ENCODE peak calls at places on chromosomes 7 and 10, in four cellular contexts. T, X, A and E are unnamed samples.

GRCh38 chr10:112790030-112790429 is 160.0 kb upstream of the TCF7L2 start:
- DNase-seq in A (no peak), X (no peak), T (no peak), E (no peak)

GRCh38 chr7:106504620-106505019 is 156.3 kb downstream of the CCDC71L start:
- DNase-seq in A (no peak), X (no peak), T (no peak), E (no peak)

GRCh38 chr10:26455567-26456315 is 17.6 kb downstream of the APBB1IP start:
- DNase-seq in X (no peak), A (no peak), T (no peak), E (no peak)

GRCh38 chr10:117796394-117796793 is 250.3 kb downstream of the RAB11FIP2 start:
- DNase-seq in T (no peak), A (no peak), X (no peak), E (no peak)

GRCh38 chr10:60806951-60807350 is 28.7 kb downstream of the CDK1 start:
- DNase-seq in A (no peak), X (no peak), T (no peak), E (no peak)

GRCh38 chr7:71860572-71860971 is 551.6 kb downstream of the CALN1 start:
- DNase-seq in X (no peak), T (no peak), A (no peak), E (no peak)

GRCh38 chr7:111796671-111797070 is 234.4 kb upstream of the IMMP2L start:
- DNase-seq in T (no peak), A (no peak), X (no peak), E (no peak)

GRCh38 chr7:3089493-3089892 is 45.8 kb upstream of the CARD11 start:
- DNase-seq in X (peak; percentile 27), T (no peak), A (peak; percentile 56), E (no peak)

GRCh38 chr7:117963278-117964184 is 90.3 kb upstream of the CTTNBP2 start:
- DNase-seq in A (no peak), T (no peak), X (no peak), E (no peak)

GRCh38 chr10:43648083-43648391 is 644 bp downstream of the ZNF32 start:
- DNase-seq in T (no peak), X (no peak), A (no peak), E (no peak)

GRCh38 chr10:67921065-67921464 is 36.6 kb downstream of the SIRT1 start:
- DNase-seq in T (no peak), A (no peak), X (no peak), E (no peak)
- TF ChIP-seq POLR2A in T (no peak), A (no peak), X (no peak), E (no peak)

DNA sequence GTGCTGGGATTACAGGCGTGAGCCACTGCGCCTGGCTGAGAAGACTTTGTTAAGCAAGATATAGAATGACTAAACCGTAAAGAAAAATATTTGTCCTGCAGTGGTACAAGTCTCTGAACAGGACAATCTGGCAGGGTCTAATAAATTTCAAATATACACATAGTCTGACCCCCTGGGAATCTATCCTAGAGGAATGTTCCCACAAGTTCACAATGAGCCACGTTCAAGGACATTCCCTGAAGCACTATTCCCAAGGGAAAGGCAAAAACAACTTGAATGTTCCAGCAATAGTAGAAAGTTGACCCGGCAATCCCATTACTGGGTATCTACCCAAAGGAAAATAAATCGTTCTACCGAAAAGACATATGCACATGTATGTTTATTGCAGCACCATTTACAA is 82.0 kb downstream of the HIP1 start:
- DNase-seq in T (no peak), A (no peak), X (no peak), E (no peak)
- H3K9me3 ChIP-seq in T (no peaks in the 10 kb centered on the region), A (no peaks in the 10 kb centered on the region), X (no peaks in the 10 kb centered on the region), E (no peaks in the 10 kb centered on the region)

GRCh38 chr10:132507956-132508490 is 29.6 kb upstream of the INPP5A start:
- DNase-seq in A (no peak), X (no peak), T (peak; percentile 31), E (no peak)

GRCh38 chr10:132507467-132507955 is 30.1 kb upstream of the INPP5A start:
- DNase-seq in X (no peak), A (no peak), T (peak; percentile 36), E (no peak)

GRCh38 chr10:132508497-132509443 is 28.8 kb upstream of the INPP5A start:
- DNase-seq in T (peak; percentile 35), X (no peak), A (no peak), E (no peak)

GRCh38 chr10:132504501-132505272 is 32.9 kb upstream of the INPP5A start:
- DNase-seq in X (no peak), T (peak; percentile 26), A (no peak), E (no peak)

GRCh38 chr10:132506711-132507466 is 30.7 kb upstream of the INPP5A start:
- DNase-seq in A (no peak), X (no peak), T (peak; percentile 68), E (no peak)
- TF ChIP-seq EP300 in A (no peak), X (no peak), T (no peak), E (no peak)

GRCh38 chr7:133975130-133975529 is 152.0 kb upstream of the LRGUK start:
- DNase-seq in A (no peak), T (no peak), X (no peak), E (no peak)

GRCh38 chr7:133976140-133976539 is 151.0 kb upstream of the LRGUK start:
- DNase-seq in X (no peak), A (no peak), T (no peak), E (no peak)

GRCh38 chr7:133971658-133972057 is 155.5 kb upstream of the LRGUK start:
- DNase-seq in T (no peak), X (no peak), A (no peak), E (no peak)

GRCh38 chr7:133977409-133978274 is 149.5 kb upstream of the LRGUK start:
- DNase-seq in T (no peak), A (no peak), X (no peak), E (no peak)

GRCh38 chr7:133973710-133974109 is 153.4 kb upstream of the LRGUK start:
- DNase-seq in X (no peak), T (no peak), A (no peak), E (no peak)
- TF ChIP-seq POLR2A in X (no peak), T (no peak), A (no peak), E (no peak)

DNA sequence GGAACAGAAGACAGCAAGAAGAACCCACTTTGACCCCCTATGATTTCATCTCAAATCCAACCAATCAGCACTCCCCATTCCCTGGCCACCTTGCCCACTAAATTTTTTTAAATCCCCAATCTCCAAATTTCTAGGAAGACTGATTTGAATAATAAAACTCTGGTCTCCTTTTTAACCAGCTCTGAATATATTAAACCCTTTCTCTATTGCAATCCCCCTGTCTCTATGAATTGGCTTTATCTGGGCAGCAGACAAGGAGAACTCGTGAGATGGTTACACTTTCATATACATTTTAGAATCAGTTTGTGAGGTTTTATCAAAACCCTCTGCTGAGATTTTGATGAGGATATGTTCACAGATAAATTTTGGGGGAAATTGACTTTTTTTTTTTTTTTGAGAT is 90.3 kb upstream of the TRIM24 start:
- DNase-seq in T (no peak), A (no peak), X (no peak), E (no peak)
- H3K9me3 ChIP-seq in T (peaks cover 4% of the 10 kb centered on the region), A (peaks cover 10% of the 10 kb centered on the region), X (peaks cover 45% of the 10 kb centered on the region), E (peaks cover 22% of the 10 kb centered on the region)